ENCODE peak calls at places on chromosomes 1 and 21, in nine cellular contexts. One of them, this sample, is unnamed.

GRCh38 chr1:66350001-66350547 is 183.9 kb upstream of the SGIP1 start:
- DNase-seq in left ventricle myocardium superior: peak; percentile 52
- DNase-seq in NCI-H460: no peak
- DNase-seq in T-helper 9 cell: peak; percentile 48
- DNase-seq in GM10248: no peak
- DNase-seq in ureter: no peak
- DNase-seq in lung: no peak
- DNase-seq in epithelial cell of esophagus: no peak
- DNase-seq in AG09319: no peak
- DNase-seq in this sample: no peak

GRCh38 chr1:79079770-79080169 is 73.2 kb upstream of the ADGRL4 start:
- DNase-seq in GM10248: no peak
- DNase-seq in AG09319: peak; percentile 65
- DNase-seq in ureter: no peak
- DNase-seq in epithelial cell of esophagus: peak; percentile 89
- DNase-seq in NCI-H460: no peak
- DNase-seq in left ventricle myocardium superior: peak; percentile 20
- DNase-seq in T-helper 9 cell: no peak
- DNase-seq in lung: no peak
- DNase-seq in this sample: no peak

GRCh38 chr1:106022312-106022902 is 1034.1 kb upstream of the PRMT6 start:
- DNase-seq in ureter: no peak
- DNase-seq in GM10248: peak; percentile 7
- DNase-seq in left ventricle myocardium superior: no peak
- DNase-seq in NCI-H460: no peak
- DNase-seq in lung: no peak
- DNase-seq in AG09319: no peak
- DNase-seq in epithelial cell of esophagus: peak; percentile 12
- DNase-seq in T-helper 9 cell: no peak
- DNase-seq in this sample: no peak

GRCh38 chr1:191709215-191709614 is 449.0 kb upstream of the RGS18 start:
- DNase-seq in ureter: no peak
- DNase-seq in lung: no peak
- DNase-seq in epithelial cell of esophagus: no peak
- DNase-seq in GM10248: no peak
- DNase-seq in AG09319: no peak
- DNase-seq in left ventricle myocardium superior: no peak
- DNase-seq in NCI-H460: no peak
- DNase-seq in T-helper 9 cell: no peak
- DNase-seq in this sample: no peak

GRCh38 chr1:240765732-240766363 is 153.9 kb upstream of the GREM2 start:
- DNase-seq in epithelial cell of esophagus: peak; percentile 7
- DNase-seq in left ventricle myocardium superior: no peak
- DNase-seq in ureter: no peak
- DNase-seq in T-helper 9 cell: no peak
- DNase-seq in AG09319: peak; percentile 7
- DNase-seq in NCI-H460: no peak
- DNase-seq in GM10248: no peak
- DNase-seq in lung: no peak
- DNase-seq in this sample: peak; percentile 56

GRCh38 chr1:22592919-22593790 is 29.9 kb downstream of the EPHA8 start:
- DNase-seq in GM10248: no peak
- DNase-seq in ureter: no peak
- DNase-seq in T-helper 9 cell: no peak
- DNase-seq in NCI-H460: no peak
- DNase-seq in AG09319: no peak
- DNase-seq in lung: no peak
- DNase-seq in left ventricle myocardium superior: peak; percentile 14
- DNase-seq in epithelial cell of esophagus: peak; percentile 19
- DNase-seq in this sample: peak; percentile 40

GRCh38 chr1:188822248-188822647 is 1655.4 kb downstream of the BRINP3 start:
- DNase-seq in T-helper 9 cell: no peak
- DNase-seq in epithelial cell of esophagus: no peak
- DNase-seq in lung: no peak
- DNase-seq in left ventricle myocardium superior: no peak
- DNase-seq in ureter: no peak
- DNase-seq in AG09319: no peak
- DNase-seq in NCI-H460: peak; percentile 69
- DNase-seq in GM10248: no peak
- DNase-seq in this sample: no peak

GRCh38 chr1:111598534-111598933 is 21.1 kb upstream of the RAP1A start:
- DNase-seq in T-helper 9 cell: no peak
- DNase-seq in AG09319: no peak
- DNase-seq in ureter: no peak
- DNase-seq in epithelial cell of esophagus: no peak
- DNase-seq in NCI-H460: no peak
- DNase-seq in GM10248: no peak
- DNase-seq in left ventricle myocardium superior: no peak
- DNase-seq in lung: no peak
- DNase-seq in this sample: no peak

GRCh38 chr1:193060938-193061337 is 1.5 kb downstream of the RO60 start:
- DNase-seq in ureter: no peak
- DNase-seq in lung: no peak
- DNase-seq in left ventricle myocardium superior: no peak
- DNase-seq in epithelial cell of esophagus: peak; percentile 16
- DNase-seq in AG09319: no peak
- DNase-seq in NCI-H460: no peak
- DNase-seq in GM10248: peak; percentile 11
- DNase-seq in T-helper 9 cell: no peak
- DNase-seq in this sample: no peak

GRCh38 chr1:68332041-68332440 is 99.7 kb upstream of the WLS start:
- DNase-seq in lung: no peak
- DNase-seq in epithelial cell of esophagus: no peak
- DNase-seq in NCI-H460: no peak
- DNase-seq in GM10248: no peak
- DNase-seq in AG09319: no peak
- DNase-seq in ureter: no peak
- DNase-seq in T-helper 9 cell: no peak
- DNase-seq in left ventricle myocardium superior: no peak
- DNase-seq in this sample: no peak

GRCh38 chr1:24771574-24771973 is 26.3 kb downstream of the CLIC4 start:
- DNase-seq in left ventricle myocardium superior: no peak
- DNase-seq in lung: no peak
- DNase-seq in GM10248: no peak
- DNase-seq in T-helper 9 cell: no peak
- DNase-seq in NCI-H460: no peak
- DNase-seq in epithelial cell of esophagus: no peak
- DNase-seq in AG09319: no peak
- DNase-seq in ureter: no peak
- DNase-seq in this sample: no peak

GRCh38 chr1:27833470-27833869 is 2.9 kb downstream of the PPP1R8 start:
- DNase-seq in left ventricle myocardium superior: no peak
- DNase-seq in T-helper 9 cell: no peak
- DNase-seq in ureter: no peak
- DNase-seq in AG09319: no peak
- DNase-seq in GM10248: no peak
- DNase-seq in NCI-H460: no peak
- DNase-seq in lung: no peak
- DNase-seq in epithelial cell of esophagus: no peak
- DNase-seq in this sample: no peak

GRCh38 chr21:33268736-33269441 is 2.7 kb downstream of the IL10RB start:
- DNase-seq in epithelial cell of esophagus: peak; percentile 90
- DNase-seq in NCI-H460: no peak
- DNase-seq in left ventricle myocardium superior: peak; percentile 47
- DNase-seq in lung: peak; percentile 93
- DNase-seq in AG09319: no peak
- DNase-seq in GM10248: peak; percentile 63
- DNase-seq in ureter: peak; percentile 90
- DNase-seq in T-helper 9 cell: peak; percentile 21
- DNase-seq in this sample: no peak

GRCh38 chr1:59018860-59019259 is 235.0 kb upstream of the JUN start:
- DNase-seq in ureter: no peak
- DNase-seq in NCI-H460: no peak
- DNase-seq in epithelial cell of esophagus: no peak
- DNase-seq in AG09319: no peak
- DNase-seq in T-helper 9 cell: no peak
- DNase-seq in GM10248: no peak
- DNase-seq in left ventricle myocardium superior: peak; percentile 56
- DNase-seq in lung: no peak
- DNase-seq in this sample: no peak

GRCh38 chr21:39359382-39359781 is 10.5 kb upstream of the HMGN1 start:
- DNase-seq in NCI-H460: no peak
- DNase-seq in ureter: no peak
- DNase-seq in AG09319: no peak
- DNase-seq in T-helper 9 cell: no peak
- DNase-seq in epithelial cell of esophagus: no peak
- DNase-seq in left ventricle myocardium superior: no peak
- DNase-seq in GM10248: no peak
- DNase-seq in lung: no peak
- DNase-seq in this sample: no peak

GRCh38 chr1:153928245-153928644 is 5.5 kb upstream of the GATAD2B start:
- DNase-seq in GM10248: no peak
- DNase-seq in left ventricle myocardium superior: no peak
- DNase-seq in AG09319: no peak
- DNase-seq in T-helper 9 cell: no peak
- DNase-seq in lung: no peak
- DNase-seq in epithelial cell of esophagus: no peak
- DNase-seq in NCI-H460: no peak
- DNase-seq in ureter: no peak
- DNase-seq in this sample: no peak

GRCh38 chr1:207752456-207753132 is 740 bp downstream of the CD46 start:
- DNase-seq in AG09319: no peak
- DNase-seq in epithelial cell of esophagus: peak; percentile 43
- DNase-seq in left ventricle myocardium superior: peak; percentile 45
- DNase-seq in NCI-H460: no peak
- DNase-seq in T-helper 9 cell: no peak
- DNase-seq in ureter: peak; percentile 61
- DNase-seq in GM10248: peak; percentile 36
- DNase-seq in lung: peak; percentile 54
- DNase-seq in this sample: peak; percentile 73

GRCh38 chr1:204695692-204696091 is 10.2 kb upstream of the LRRN2 start:
- DNase-seq in GM10248: no peak
- DNase-seq in NCI-H460: no peak
- DNase-seq in AG09319: no peak
- DNase-seq in T-helper 9 cell: no peak
- DNase-seq in epithelial cell of esophagus: no peak
- DNase-seq in ureter: no peak
- DNase-seq in lung: no peak
- DNase-seq in left ventricle myocardium superior: no peak
- DNase-seq in this sample: no peak

GRCh38 chr1:153390938-153391710 is at the start of gene S100A8:
- DNase-seq in NCI-H460: no peak
- DNase-seq in epithelial cell of esophagus: peak; percentile 93
- DNase-seq in ureter: no peak
- DNase-seq in left ventricle myocardium superior: peak; percentile 88
- DNase-seq in T-helper 9 cell: no peak
- DNase-seq in GM10248: no peak
- DNase-seq in lung: peak; percentile 76
- DNase-seq in AG09319: no peak
- DNase-seq in this sample: no peak

GRCh38 chr1:10768552-10768951 is 27.9 kb downstream of the CASZ1 start:
- DNase-seq in NCI-H460: no peak
- DNase-seq in epithelial cell of esophagus: no peak
- DNase-seq in GM10248: no peak
- DNase-seq in lung: no peak
- DNase-seq in T-helper 9 cell: no peak
- DNase-seq in ureter: no peak
- DNase-seq in AG09319: no peak
- DNase-seq in left ventricle myocardium superior: no peak
- DNase-seq in this sample: no peak

GRCh38 chr1:48572632-48573258 is 100.7 kb upstream of the SPATA6 start:
- DNase-seq in GM10248: peak; percentile 39
- DNase-seq in ureter: peak; percentile 50
- DNase-seq in epithelial cell of esophagus: peak; percentile 63
- DNase-seq in left ventricle myocardium superior: peak; percentile 49
- DNase-seq in lung: peak; percentile 61
- DNase-seq in NCI-H460: peak; percentile 25
- DNase-seq in T-helper 9 cell: no peak
- DNase-seq in AG09319: no peak
- DNase-seq in this sample: peak; percentile 65

GRCh38 chr1:171852273-171852672 is 11.0 kb downstream of the DNM3 start:
- DNase-seq in epithelial cell of esophagus: peak; percentile 36
- DNase-seq in ureter: no peak
- DNase-seq in GM10248: no peak
- DNase-seq in lung: no peak
- DNase-seq in NCI-H460: no peak
- DNase-seq in T-helper 9 cell: no peak
- DNase-seq in left ventricle myocardium superior: no peak
- DNase-seq in AG09319: no peak
- DNase-seq in this sample: no peak

GRCh38 chr1:161019767-161020572 is 982 bp downstream of the F11R start:
- DNase-seq in lung: no peak
- DNase-seq in T-helper 9 cell: no peak
- DNase-seq in epithelial cell of esophagus: peak; percentile 94
- DNase-seq in GM10248: no peak
- DNase-seq in ureter: peak; percentile 57
- DNase-seq in left ventricle myocardium superior: no peak
- DNase-seq in NCI-H460: no peak
- DNase-seq in AG09319: no peak
- DNase-seq in this sample: no peak

GRCh38 chr1:206581571-206581981 is 30.7 kb downstream of the EIF2D start:
- DNase-seq in AG09319: no peak
- DNase-seq in NCI-H460: no peak
- DNase-seq in GM10248: no peak
- DNase-seq in ureter: no peak
- DNase-seq in lung: no peak
- DNase-seq in epithelial cell of esophagus: no peak
- DNase-seq in T-helper 9 cell: peak; percentile 69
- DNase-seq in left ventricle myocardium superior: no peak
- DNase-seq in this sample: no peak

GRCh38 chr1:84969489-84970250 is 27.2 kb downstream of the MCOLN2 start:
- DNase-seq in NCI-H460: no peak
- DNase-seq in epithelial cell of esophagus: no peak
- DNase-seq in left ventricle myocardium superior: no peak
- DNase-seq in lung: no peak
- DNase-seq in T-helper 9 cell: no peak
- DNase-seq in AG09319: no peak
- DNase-seq in GM10248: no peak
- DNase-seq in ureter: no peak
- DNase-seq in this sample: no peak

GRCh38 chr1:2786329-2787162 is 14.9 kb downstream of the TTC34 start:
- DNase-seq in NCI-H460: peak; percentile 21
- DNase-seq in AG09319: no peak
- DNase-seq in GM10248: peak; percentile 69
- DNase-seq in T-helper 9 cell: peak; percentile 79
- DNase-seq in left ventricle myocardium superior: peak; percentile 68
- DNase-seq in epithelial cell of esophagus: no peak
- DNase-seq in ureter: no peak
- DNase-seq in lung: no peak
- DNase-seq in this sample: peak; percentile 18

GRCh38 chr1:225825606-225826005 is 15.7 kb downstream of the EPHX1 start:
- DNase-seq in GM10248: no peak
- DNase-seq in NCI-H460: no peak
- DNase-seq in AG09319: no peak
- DNase-seq in ureter: no peak
- DNase-seq in epithelial cell of esophagus: no peak
- DNase-seq in lung: no peak
- DNase-seq in left ventricle myocardium superior: no peak
- DNase-seq in T-helper 9 cell: no peak
- DNase-seq in this sample: no peak

GRCh38 chr1:44025816-44026215 is 5.4 kb downstream of the SLC6A9 start:
- DNase-seq in ureter: no peak
- DNase-seq in T-helper 9 cell: no peak
- DNase-seq in left ventricle myocardium superior: peak; percentile 7
- DNase-seq in NCI-H460: no peak
- DNase-seq in AG09319: no peak
- DNase-seq in GM10248: no peak
- DNase-seq in lung: peak; percentile 66
- DNase-seq in epithelial cell of esophagus: peak; percentile 47
- DNase-seq in this sample: no peak

GRCh38 chr1:6511056-6511455 is 19.6 kb upstream of the PLEKHG5 start:
- DNase-seq in ureter: no peak
- DNase-seq in T-helper 9 cell: no peak
- DNase-seq in NCI-H460: no peak
- DNase-seq in lung: no peak
- DNase-seq in AG09319: no peak
- DNase-seq in left ventricle myocardium superior: no peak
- DNase-seq in GM10248: no peak
- DNase-seq in epithelial cell of esophagus: no peak
- DNase-seq in this sample: no peak

GRCh38 chr21:41973427-41973831 is 19.6 kb upstream of the C2CD2 start:
- DNase-seq in NCI-H460: no peak
- DNase-seq in AG09319: no peak
- DNase-seq in lung: no peak
- DNase-seq in GM10248: no peak
- DNase-seq in ureter: peak; percentile 65
- DNase-seq in T-helper 9 cell: no peak
- DNase-seq in epithelial cell of esophagus: peak; percentile 39
- DNase-seq in left ventricle myocardium superior: no peak
- DNase-seq in this sample: no peak